ENCODE peak calls at places on chromosomes 7 and 10, in five cellular contexts. B, O, I, E and J are unnamed samples. For H3K36me3, the result is how much of the 10 kb centered on the place peaks cover.

GRCh38 chr10:4129866-4130455 is 345.0 kb upstream of the KLF6 start:
- DNase-seq in B (no peak), O (no peak), I (no peak), E (no peak), J (no peak)

GRCh38 chr7:108503112-108504026 is 22.6 kb downstream of the PNPLA8 start:
- DNase-seq in B (no peak), O (peak), I (peak), E (no peak), J (no peak)

GRCh38 chr10:125057158-125058001 is 103.0 kb downstream of the CTBP2 start:
- DNase-seq in B (peak), O (no peak), I (peak), E (peak), J (no peak)

GRCh38 chr10:122033224-122033926 is 44.4 kb downstream of the TACC2 start:
- DNase-seq in B (peak), O (no peak), I (peak), E (no peak), J (no peak)

GRCh38 chr10:119496282-119496681 is 46.2 kb downstream of the RGS10 start:
- DNase-seq in B (no peak), O (no peak), I (no peak), E (no peak), J (no peak)

GRCh38 chr7:25454562-25455031 is 226.3 kb upstream of the NPVF start:
- DNase-seq in B (peak), O (no peak), I (peak), E (no peak), J (no peak)

GRCh38 chr10:133464582-133465031 is 10.9 kb downstream of the SCART1 start:
- DNase-seq in B (no peak), O (no peak), I (no peak), E (peak), J (no peak)

GRCh38 chr7:135877799-135878198 is 99.4 kb downstream of the MTPN start:
- DNase-seq in B (no peak), O (no peak), I (peak), E (no peak), J (no peak)

GRCh38 chr10:71940752-71941151 is 23.4 kb upstream of the CHST3 start:
- DNase-seq in B (no peak), O (no peak), I (no peak), E (no peak), J (no peak)

GRCh38 chr7:2369139-2369538 is 14.5 kb downstream of the EIF3B start:
- DNase-seq in B (no peak), O (no peak), I (no peak), E (no peak), J (peak)
- H3K36me3 ChIP-seq in B (under half), O (half or more), I (under half), E (half or more), J (half or more)

GRCh38 chr7:90384433-90384832 is 18.8 kb upstream of the CLDN12 start:
- DNase-seq in B (no peak), O (no peak), I (no peak), E (no peak), J (no peak)

GRCh38 chr7:90383879-90384278 is 19.4 kb upstream of the CLDN12 start:
- DNase-seq in B (no peak), O (no peak), I (no peak), E (no peak), J (no peak)

GRCh38 chr7:90387470-90388240 is 15.6 kb upstream of the CLDN12 start:
- DNase-seq in B (no peak), O (no peak), I (no peak), E (no peak), J (no peak)

GRCh38 chr7:90383422-90383821 is 19.8 kb upstream of the CLDN12 start:
- DNase-seq in B (no peak), O (no peak), I (no peak), E (no peak), J (no peak)
- H3K36me3 ChIP-seq in B (under half), O (under half), I (under half), E (half or more), J (under half)

GRCh38 chr7:70793767-70794166 is 338.2 kb upstream of the GALNT17 start:
- DNase-seq in B (no peak), O (no peak), I (no peak), E (no peak), J (no peak)

GRCh38 chr7:70793060-70793459 is 338.9 kb upstream of the GALNT17 start:
- DNase-seq in B (no peak), O (no peak), I (no peak), E (no peak), J (no peak)

GRCh38 chr7:70789481-70790214 is 342.3 kb upstream of the GALNT17 start:
- DNase-seq in B (no peak), O (no peak), I (no peak), E (peak), J (no peak)

GRCh38 chr7:70790215-70791073 is 341.5 kb upstream of the GALNT17 start:
- DNase-seq in B (no peak), O (no peak), I (no peak), E (peak), J (peak)

DNA sequence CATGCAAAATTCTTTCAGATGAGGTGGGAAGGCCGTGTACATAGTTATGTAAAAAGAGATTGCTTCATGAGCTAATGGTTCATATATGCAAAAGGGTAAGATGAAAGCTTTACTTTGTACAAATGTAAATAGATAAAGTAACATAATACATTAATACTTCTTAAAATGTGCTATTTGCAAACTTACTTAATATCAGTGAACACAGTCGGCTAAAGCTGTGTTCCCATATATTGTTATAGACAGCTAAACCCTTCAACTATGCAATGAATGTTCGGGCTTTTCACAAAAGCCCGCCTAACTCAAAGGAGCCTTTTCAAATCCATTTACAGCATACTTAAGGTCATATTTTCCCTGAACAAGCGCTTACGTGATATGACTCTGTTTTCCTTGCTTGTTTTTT is 340.6 kb upstream of the GALNT17 start:
- DNase-seq in B (no peak), O (no peak), I (no peak), E (no peak), J (no peak)
- H3K36me3 ChIP-seq in B (under half), O (under half), I (under half), E (half or more), J (under half)

DNA sequence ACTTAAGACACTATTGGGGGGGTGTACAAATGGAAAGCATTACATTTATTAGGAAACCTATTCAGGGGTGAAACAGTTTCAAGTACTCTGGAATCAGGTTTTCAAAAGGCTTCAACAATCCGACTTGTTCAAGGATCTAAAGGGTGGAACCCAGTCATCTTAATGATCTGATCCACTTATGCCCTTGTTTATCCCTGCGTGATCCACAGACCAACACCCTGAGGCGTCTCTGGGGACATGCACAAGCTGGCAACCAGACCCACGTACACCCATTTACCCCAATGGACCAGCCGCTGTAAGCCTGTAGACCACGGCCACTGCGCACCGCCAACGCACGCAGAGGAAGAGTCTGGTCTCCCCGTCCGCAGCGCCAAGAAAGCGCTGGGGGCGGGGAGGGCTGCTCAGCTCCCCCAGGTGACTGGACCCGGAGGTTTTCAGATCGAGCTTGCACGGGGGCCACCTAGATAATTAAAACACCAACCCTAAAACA is 13.4 kb downstream of the HNRNPF start:
- DNase-seq in B (no peak), O (peak), I (peak), E (no peak), J (no peak)
- H3K36me3 ChIP-seq in B (under half), O (under half), I (under half), E (half or more), J (under half)